ENCODE peak calls at places on chromosomes 12 and 14, in eight cellular contexts. One of them, this sample, is unnamed.

GRCh38 chr12:45732936-45733335 is 3.4 kb downstream of the ARID2 start:
- DNase-seq in foreskin fibroblast: no peak
- DNase-seq in colonic mucosa: no peak
- DNase-seq in left ventricle myocardium inferior: no peak
- DNase-seq in fibroblast of lung: no peak
- DNase-seq in WERI-Rb-1: no peak
- DNase-seq in GM12865: no peak
- DNase-seq in PC-3: no peak
- DNase-seq in this sample: no peak

GRCh38 chr12:1947081-1947480 is 28.6 kb upstream of the CACNA2D4 start:
- DNase-seq in foreskin fibroblast: peak; percentile 29
- DNase-seq in colonic mucosa: no peak
- DNase-seq in left ventricle myocardium inferior: no peak
- DNase-seq in fibroblast of lung: peak; percentile 92
- DNase-seq in WERI-Rb-1: no peak
- DNase-seq in GM12865: no peak
- DNase-seq in PC-3: no peak
- DNase-seq in this sample: no peak

GRCh38 chr14:48751293-48751692 is 834.9 kb downstream of the RPS29 start:
- DNase-seq in foreskin fibroblast: no peak
- DNase-seq in colonic mucosa: no peak
- DNase-seq in left ventricle myocardium inferior: no peak
- DNase-seq in fibroblast of lung: no peak
- DNase-seq in WERI-Rb-1: no peak
- DNase-seq in GM12865: no peak
- DNase-seq in PC-3: no peak
- DNase-seq in this sample: no peak

GRCh38 chr12:1184402-1184801 is 193.4 kb downstream of the ERC1 start:
- DNase-seq in foreskin fibroblast: no peak
- DNase-seq in colonic mucosa: no peak
- DNase-seq in left ventricle myocardium inferior: no peak
- DNase-seq in fibroblast of lung: peak; percentile 51
- DNase-seq in WERI-Rb-1: no peak
- DNase-seq in GM12865: no peak
- DNase-seq in PC-3: peak; percentile 36
- DNase-seq in this sample: no peak

GRCh38 chr12:571795-572531 is 91.3 kb downstream of the NINJ2 start:
- DNase-seq in foreskin fibroblast: no peak
- DNase-seq in colonic mucosa: no peak
- DNase-seq in left ventricle myocardium inferior: peak; percentile 76
- DNase-seq in fibroblast of lung: no peak
- DNase-seq in WERI-Rb-1: no peak
- DNase-seq in GM12865: no peak
- DNase-seq in PC-3: peak; percentile 32
- DNase-seq in this sample: peak; percentile 63

GRCh38 chr14:94558842-94559241 is 2.4 kb upstream of the SERPINA4 start:
- DNase-seq in foreskin fibroblast: no peak
- DNase-seq in colonic mucosa: no peak
- DNase-seq in left ventricle myocardium inferior: no peak
- DNase-seq in fibroblast of lung: no peak
- DNase-seq in WERI-Rb-1: no peak
- DNase-seq in GM12865: no peak
- DNase-seq in PC-3: no peak
- DNase-seq in this sample: no peak

GRCh38 chr12:71763682-71764379 is 9.2 kb downstream of the RAB21 start:
- DNase-seq in foreskin fibroblast: no peak
- DNase-seq in colonic mucosa: no peak
- DNase-seq in left ventricle myocardium inferior: no peak
- DNase-seq in fibroblast of lung: peak; percentile 71
- DNase-seq in WERI-Rb-1: no peak
- DNase-seq in GM12865: no peak
- DNase-seq in PC-3: no peak
- DNase-seq in this sample: no peak

GRCh38 chr14:71856199-71856919 is 75.9 kb upstream of the RGS6 start:
- DNase-seq in foreskin fibroblast: no peak
- DNase-seq in colonic mucosa: no peak
- DNase-seq in left ventricle myocardium inferior: no peak
- DNase-seq in fibroblast of lung: no peak
- DNase-seq in WERI-Rb-1: no peak
- DNase-seq in GM12865: peak; percentile 81
- DNase-seq in PC-3: no peak
- DNase-seq in this sample: no peak

GRCh38 chr14:51614707-51615106 is 37.0 kb upstream of the FRMD6 start:
- DNase-seq in foreskin fibroblast: no peak
- DNase-seq in colonic mucosa: no peak
- DNase-seq in left ventricle myocardium inferior: no peak
- DNase-seq in fibroblast of lung: peak; percentile 91
- DNase-seq in WERI-Rb-1: no peak
- DNase-seq in GM12865: peak; percentile 51
- DNase-seq in PC-3: no peak
- DNase-seq in this sample: no peak

GRCh38 chr14:61471297-61471980 is 150.1 kb downstream of the PRKCH start:
- DNase-seq in foreskin fibroblast: no peak
- DNase-seq in colonic mucosa: peak; percentile 17
- DNase-seq in left ventricle myocardium inferior: no peak
- DNase-seq in fibroblast of lung: peak; percentile 29
- DNase-seq in WERI-Rb-1: no peak
- DNase-seq in GM12865: no peak
- DNase-seq in PC-3: no peak
- DNase-seq in this sample: no peak

GRCh38 chr14:61470954-61471279 is 149.5 kb downstream of the PRKCH start:
- DNase-seq in foreskin fibroblast: no peak
- DNase-seq in colonic mucosa: peak; percentile 12
- DNase-seq in left ventricle myocardium inferior: no peak
- DNase-seq in fibroblast of lung: no peak
- DNase-seq in WERI-Rb-1: no peak
- DNase-seq in GM12865: no peak
- DNase-seq in PC-3: no peak
- DNase-seq in this sample: no peak

GRCh38 chr14:61472801-61473376 is 151.5 kb downstream of the PRKCH start:
- DNase-seq in foreskin fibroblast: peak; percentile 53
- DNase-seq in colonic mucosa: no peak
- DNase-seq in left ventricle myocardium inferior: no peak
- DNase-seq in fibroblast of lung: peak; percentile 30
- DNase-seq in WERI-Rb-1: no peak
- DNase-seq in GM12865: peak; percentile 68
- DNase-seq in PC-3: no peak
- DNase-seq in this sample: no peak

GRCh38 chr14:61470261-61470953 is 149.0 kb downstream of the PRKCH start:
- DNase-seq in foreskin fibroblast: peak; percentile 96
- DNase-seq in colonic mucosa: peak; percentile 17
- DNase-seq in left ventricle myocardium inferior: peak; percentile 48
- DNase-seq in fibroblast of lung: peak; percentile 97
- DNase-seq in WERI-Rb-1: no peak
- DNase-seq in GM12865: no peak
- DNase-seq in PC-3: peak; percentile 92
- DNase-seq in this sample: no peak

GRCh38 chr14:61472025-61472672 is 150.8 kb downstream of the PRKCH start:
- DNase-seq in foreskin fibroblast: peak; percentile 97
- DNase-seq in colonic mucosa: no peak
- DNase-seq in left ventricle myocardium inferior: peak; percentile 56
- DNase-seq in fibroblast of lung: peak; percentile 99
- DNase-seq in WERI-Rb-1: no peak
- DNase-seq in GM12865: peak; percentile 39
- DNase-seq in PC-3: peak; percentile 100
- DNase-seq in this sample: no peak
- H3K4me3 ChIP-seq in foreskin fibroblast: peak overlapping the region; percentile 46
- H3K4me3 ChIP-seq in colonic mucosa: no peak overlapping the region
- H3K4me3 ChIP-seq in left ventricle myocardium inferior: peak overlapping the region; percentile 52
- H3K4me3 ChIP-seq in fibroblast of lung: peak overlapping the region; percentile 45
- H3K4me3 ChIP-seq in WERI-Rb-1: no peak overlapping the region
- H3K4me3 ChIP-seq in GM12865: peak overlapping the region; percentile 55
- H3K4me3 ChIP-seq in PC-3: peak overlapping the region; percentile 68
- H3K4me3 ChIP-seq in this sample: peak overlapping the region; percentile 45

GRCh38 chr12:24027352-24027751 is 77.9 kb upstream of the SOX5 start:
- DNase-seq in foreskin fibroblast: no peak
- DNase-seq in colonic mucosa: no peak
- DNase-seq in left ventricle myocardium inferior: no peak
- DNase-seq in fibroblast of lung: no peak
- DNase-seq in WERI-Rb-1: no peak
- DNase-seq in GM12865: no peak
- DNase-seq in PC-3: no peak
- DNase-seq in this sample: no peak
- TF ChIP-seq CTCF in foreskin fibroblast: no peak
- TF ChIP-seq CTCF in colonic mucosa: no peak
- TF ChIP-seq CTCF in left ventricle myocardium inferior: no peak
- TF ChIP-seq CTCF in fibroblast of lung: no peak
- TF ChIP-seq CTCF in WERI-Rb-1: peak; percentile 14
- TF ChIP-seq CTCF in GM12865: no peak
- TF ChIP-seq CTCF in PC-3: no peak
- TF ChIP-seq CTCF in this sample: no peak

GRCh38 chr14:75257241-75257640 is 21.4 kb upstream of the FOS start:
- DNase-seq in foreskin fibroblast: peak; percentile 31
- DNase-seq in colonic mucosa: no peak
- DNase-seq in left ventricle myocardium inferior: no peak
- DNase-seq in fibroblast of lung: peak; percentile 28
- DNase-seq in WERI-Rb-1: no peak
- DNase-seq in GM12865: no peak
- DNase-seq in PC-3: peak; percentile 72
- DNase-seq in this sample: no peak

GRCh38 chr14:75254901-75255300 is 23.7 kb upstream of the FOS start:
- DNase-seq in foreskin fibroblast: no peak
- DNase-seq in colonic mucosa: peak; percentile 71
- DNase-seq in left ventricle myocardium inferior: no peak
- DNase-seq in fibroblast of lung: no peak
- DNase-seq in WERI-Rb-1: no peak
- DNase-seq in GM12865: no peak
- DNase-seq in PC-3: peak; percentile 16
- DNase-seq in this sample: no peak

GRCh38 chr14:75252254-75252837 is 26.3 kb upstream of the FOS start:
- DNase-seq in foreskin fibroblast: no peak
- DNase-seq in colonic mucosa: peak; percentile 86
- DNase-seq in left ventricle myocardium inferior: no peak
- DNase-seq in fibroblast of lung: no peak
- DNase-seq in WERI-Rb-1: no peak
- DNase-seq in GM12865: no peak
- DNase-seq in PC-3: peak; percentile 24
- DNase-seq in this sample: no peak

GRCh38 chr14:75250800-75251199 is 27.8 kb upstream of the FOS start:
- DNase-seq in foreskin fibroblast: no peak
- DNase-seq in colonic mucosa: no peak
- DNase-seq in left ventricle myocardium inferior: no peak
- DNase-seq in fibroblast of lung: no peak
- DNase-seq in WERI-Rb-1: no peak
- DNase-seq in GM12865: no peak
- DNase-seq in PC-3: no peak
- DNase-seq in this sample: no peak

DNA sequence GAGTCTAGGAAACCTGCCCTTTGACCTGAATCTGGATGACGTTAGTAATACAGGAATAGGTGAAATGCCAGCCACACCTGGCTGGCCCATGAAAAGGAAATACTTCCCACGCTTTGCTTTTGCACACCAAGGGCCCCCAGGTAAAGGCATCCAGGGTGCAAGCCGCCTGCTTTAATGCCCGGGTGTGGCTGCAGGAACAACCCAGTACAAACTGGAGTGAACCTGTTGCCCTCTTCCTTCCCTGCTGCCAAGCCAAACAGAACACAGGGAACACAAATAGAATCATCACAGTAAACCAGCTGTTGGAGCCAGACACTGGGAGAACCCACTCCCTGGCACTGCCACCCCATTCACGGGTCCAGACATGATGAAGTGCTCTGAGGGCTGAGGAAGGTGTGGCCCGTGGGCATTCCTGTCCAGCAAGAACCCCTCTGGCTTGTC is 24.2 kb upstream of the FOS start:
- DNase-seq in foreskin fibroblast: no peak
- DNase-seq in colonic mucosa: peak; percentile 92
- DNase-seq in left ventricle myocardium inferior: no peak
- DNase-seq in fibroblast of lung: no peak
- DNase-seq in WERI-Rb-1: no peak
- DNase-seq in GM12865: no peak
- DNase-seq in PC-3: peak; percentile 21
- DNase-seq in this sample: peak; percentile 75
- H3K4me3 ChIP-seq in foreskin fibroblast: no peak overlapping the region
- H3K4me3 ChIP-seq in colonic mucosa: no peak overlapping the region
- H3K4me3 ChIP-seq in left ventricle myocardium inferior: no peak overlapping the region
- H3K4me3 ChIP-seq in fibroblast of lung: no peak overlapping the region
- H3K4me3 ChIP-seq in WERI-Rb-1: no peak overlapping the region
- H3K4me3 ChIP-seq in GM12865: no peak overlapping the region
- H3K4me3 ChIP-seq in PC-3: no peak overlapping the region
- H3K4me3 ChIP-seq in this sample: no peak overlapping the region

DNA sequence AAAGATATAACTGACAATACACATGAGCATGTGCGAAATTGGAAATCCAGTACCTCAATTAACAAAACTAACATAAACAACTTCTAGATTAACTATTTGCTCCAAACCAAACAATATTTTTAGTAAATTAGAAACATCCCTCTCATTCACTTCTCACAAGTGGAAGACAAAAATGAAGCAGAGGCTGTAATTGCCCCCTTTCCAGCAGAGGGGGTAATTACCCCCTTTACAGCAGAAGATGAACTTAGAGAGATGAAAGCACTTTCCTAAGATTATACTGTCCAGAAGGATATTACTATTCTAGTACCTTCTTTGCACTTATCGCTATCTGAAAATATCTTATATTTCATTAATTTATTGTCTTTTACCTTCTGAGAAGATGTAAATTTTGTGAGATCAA is 1025.2 kb downstream of the FSCB start:
- DNase-seq in foreskin fibroblast: no peak
- DNase-seq in colonic mucosa: no peak
- DNase-seq in left ventricle myocardium inferior: no peak
- DNase-seq in fibroblast of lung: no peak
- DNase-seq in WERI-Rb-1: no peak
- DNase-seq in GM12865: no peak
- DNase-seq in PC-3: no peak
- DNase-seq in this sample: no peak
- TF ChIP-seq CTCF in foreskin fibroblast: no peak
- TF ChIP-seq CTCF in colonic mucosa: no peak
- TF ChIP-seq CTCF in left ventricle myocardium inferior: no peak
- TF ChIP-seq CTCF in fibroblast of lung: no peak
- TF ChIP-seq CTCF in WERI-Rb-1: no peak
- TF ChIP-seq CTCF in GM12865: no peak
- TF ChIP-seq CTCF in PC-3: no peak
- TF ChIP-seq CTCF in this sample: no peak

This sample was measured in psoas muscle.